ENCODE peak calls at places on chromosomes 7 and 10, in nine cellular contexts. N, B, I, X, L, T, Q, P and G are unnamed samples.

GRCh38 chr10:54094321-54094720 is 706.7 kb downstream of the PCDH15 start:
- DNase-seq in I (no peak), X (no peak), B (no peak), Q (no peak), N (no peak), T (no peak), L (no peak), P (no peak), G (no peak)

GRCh38 chr10:125026036-125026931 is 84.4 kb downstream of the ZRANB1 start:
- DNase-seq in X (no peak), Q (no peak), I (no peak), L (no peak), N (no peak), T (no peak), P (no peak), B (no peak), G (no peak)

GRCh38 chr7:1455241-1455939 is 3.9 kb downstream of the MICALL2 start:
- DNase-seq in T (peak), N (peak), Q (no peak), X (no peak), B (peak), P (no peak), I (peak), L (peak), G (no peak)

GRCh38 chr7:36600869-36601530 is 123.3 kb downstream of the AOAH start:
- DNase-seq in B (peak), L (no peak), Q (no peak), I (no peak), N (no peak), T (no peak), X (no peak), P (no peak), G (no peak)

GRCh38 chr10:113711142-113711541 is 31.4 kb downstream of the CASP7 start:
- DNase-seq in I (no peak), B (no peak), L (no peak), T (no peak), N (no peak), P (no peak), X (no peak), Q (no peak), G (no peak)

GRCh38 chr10:68247931-68248330 is 16.0 kb upstream of the ATOH7 start:
- DNase-seq in I (no peak), X (no peak), P (no peak), B (no peak), N (no peak), T (no peak), Q (no peak), L (no peak), G (no peak)

GRCh38 chr10:4214912-4215311 is 429.9 kb upstream of the KLF6 start:
- DNase-seq in B (no peak), X (no peak), P (no peak), L (no peak), N (no peak), T (no peak), Q (no peak), I (no peak), G (no peak)

GRCh38 chr7:151736403-151736909 is 140.5 kb downstream of the PRKAG2 start:
- DNase-seq in L (peak), B (peak), I (no peak), X (peak), P (no peak), N (no peak), Q (peak), T (peak), G (peak)

GRCh38 chr7:37052673-37053072 is 328.4 kb upstream of the AOAH start:
- DNase-seq in B (peak), I (peak), L (peak), Q (no peak), P (no peak), N (no peak), T (peak), X (no peak), G (peak)

GRCh38 chr7:116692599-116693308 is 20.8 kb downstream of the MET start:
- DNase-seq in L (no peak), B (no peak), T (no peak), N (no peak), P (no peak), I (no peak), X (no peak), Q (no peak), G (no peak)

GRCh38 chr10:132810141-132810806 is 24.3 kb upstream of the NKX6-2 start:
- DNase-seq in T (no peak), L (no peak), P (no peak), Q (no peak), N (peak), B (no peak), X (peak), I (no peak), G (no peak)

GRCh38 chr10:82796510-82796909 is 921.5 kb downstream of the NRG3 start:
- DNase-seq in Q (no peak), N (no peak), T (no peak), L (no peak), P (no peak), X (no peak), B (no peak), I (no peak), G (no peak)
- TF ChIP-seq CTCF in Q (peak), N (peak), T (no peak), L (peak), P (no peak), X (no peak), B (peak), I (peak), G (peak)

GRCh38 chr10:99854860-99855259 is 72.4 kb downstream of the ABCC2 start:
- DNase-seq in I (no peak), X (no peak), N (no peak), P (no peak), L (peak), T (no peak), B (no peak), Q (peak), G (peak)
- TF ChIP-seq CTCF in I (peak), X (no peak), N (no peak), P (no peak), L (no peak), T (peak), B (no peak), Q (peak), G (peak)

GRCh38 chr7:98252655-98253054 is 623 bp upstream of the TECPR1 start:
- DNase-seq in P (no peak), Q (no peak), L (no peak), B (no peak), T (no peak), X (no peak), I (no peak), N (no peak), G (no peak)

GRCh38 chr7:98251844-98252639 is at the start of gene TECPR1:
- DNase-seq in I (peak), B (peak), N (peak), X (peak), Q (peak), L (peak), P (peak), T (peak), G (peak)

GRCh38 chr7:98251251-98251843 is 685 bp downstream of the TECPR1 start:
- DNase-seq in Q (peak), T (peak), X (no peak), P (peak), L (no peak), B (no peak), I (no peak), N (peak), G (no peak)

GRCh38 chr7:98249106-98249505 is 2.9 kb downstream of the TECPR1 start:
- DNase-seq in N (no peak), L (peak), I (no peak), B (no peak), P (no peak), Q (no peak), X (no peak), T (no peak), G (no peak)

GRCh38 chr7:98250789-98251188 is 1.2 kb downstream of the TECPR1 start:
- DNase-seq in X (no peak), L (peak), I (no peak), T (peak), B (no peak), Q (no peak), P (peak), N (no peak), G (no peak)
- TF ChIP-seq CTCF in X (no peak), L (no peak), I (no peak), T (no peak), B (no peak), Q (no peak), P (no peak), N (no peak), G (no peak)

GRCh38 chr10:84248794-84249193 is 3.9 kb downstream of the RGR start:
- DNase-seq in T (no peak), P (no peak), I (no peak), N (no peak), Q (no peak), L (no peak), X (no peak), B (no peak), G (no peak)
- TF ChIP-seq CTCF in T (no peak), P (no peak), I (no peak), N (no peak), Q (no peak), L (no peak), X (no peak), B (no peak), G (no peak)

GRCh38 chr7:26090927-26091519 is 61.0 kb upstream of the NFE2L3 start:
- DNase-seq in X (no peak), T (no peak), L (no peak), P (no peak), B (no peak), N (no peak), I (no peak), Q (no peak), G (peak)

GRCh38 chr7:26093023-26093422 is 59.0 kb upstream of the NFE2L3 start:
- DNase-seq in P (no peak), Q (no peak), T (no peak), N (no peak), I (no peak), L (no peak), B (no peak), X (no peak), G (no peak)

GRCh38 chr7:26087321-26088091 is 64.5 kb upstream of the NFE2L3 start:
- DNase-seq in B (no peak), T (no peak), I (no peak), P (no peak), Q (no peak), N (no peak), L (no peak), X (no peak), G (no peak)

DNA sequence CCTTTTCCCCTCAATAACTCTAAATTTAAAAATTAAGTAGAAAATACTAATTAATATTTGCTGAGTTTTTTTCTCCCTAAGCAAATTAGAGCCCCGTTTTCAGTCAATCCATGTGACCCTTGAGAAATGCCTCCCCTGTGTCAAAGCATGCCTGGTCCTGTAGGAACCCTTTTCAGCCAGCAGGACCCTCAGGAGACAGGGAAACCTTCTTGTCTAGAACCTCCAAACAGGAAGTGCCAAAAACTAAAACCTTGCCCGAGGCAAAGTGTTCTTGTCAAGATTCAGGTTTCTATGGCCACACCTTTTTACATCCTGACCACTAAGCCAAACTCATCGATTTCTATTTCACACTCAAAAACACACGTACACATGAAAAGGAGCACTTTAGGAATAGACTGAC is 60.1 kb upstream of the NFE2L3 start:
- DNase-seq in B (no peak), L (peak), I (no peak), X (no peak), N (no peak), T (no peak), P (no peak), Q (no peak), G (no peak)
- TF ChIP-seq CTCF in B (no peak), L (peak), I (peak), X (no peak), N (no peak), T (no peak), P (no peak), Q (no peak), G (peak)

GRCh38 chr10:106789623-106790022 is 374.9 kb downstream of the SORCS1 start:
- DNase-seq in Q (no peak), B (no peak), T (no peak), P (no peak), X (no peak), N (no peak), I (no peak), L (no peak), G (no peak)

DNA sequence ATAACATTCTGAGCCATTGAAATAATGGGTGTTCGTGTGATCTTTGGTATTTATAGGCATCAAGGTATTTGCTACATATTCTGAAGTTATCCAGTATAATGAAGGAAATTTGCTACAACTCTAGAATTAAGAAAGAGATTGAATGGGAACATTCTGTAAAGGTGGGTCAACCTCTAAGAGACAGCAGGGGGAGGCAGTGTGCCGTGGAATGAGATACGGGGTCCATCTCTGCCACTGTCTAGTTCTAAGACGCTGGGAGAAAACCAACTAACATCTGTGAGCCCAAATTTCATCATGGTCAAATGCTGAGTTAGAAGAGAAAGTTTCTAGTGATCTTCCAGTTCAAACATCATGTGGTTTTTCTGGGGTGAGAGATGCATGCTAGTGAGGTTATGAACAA is 368.9 kb downstream of the SORCS1 start:
- DNase-seq in L (peak), I (peak), T (peak), B (peak), N (no peak), Q (peak), X (no peak), P (no peak), G (peak)
- TF ChIP-seq CTCF in L (peak), I (peak), T (peak), B (peak), N (no peak), Q (peak), X (no peak), P (no peak), G (peak)

GRCh38 chr10:76902949-76903348 is 734.7 kb downstream of the KCNMA1 start:
- DNase-seq in L (peak), X (no peak), T (peak), I (peak), N (no peak), B (peak), Q (no peak), P (no peak), G (peak)
- TF ChIP-seq CTCF in L (no peak), X (no peak), T (peak), I (peak), N (no peak), B (no peak), Q (peak), P (no peak), G (peak)

GRCh38 chr7:155071121-155071651 is 1.1 kb downstream of the HTR5A start:
- DNase-seq in L (no peak), I (no peak), B (no peak), N (no peak), Q (no peak), P (no peak), X (no peak), T (no peak), G (no peak)

GRCh38 chr7:155073922-155074321 is 3.8 kb downstream of the HTR5A start:
- DNase-seq in X (no peak), T (no peak), N (no peak), Q (no peak), I (no peak), B (no peak), L (no peak), P (no peak), G (no peak)

GRCh38 chr7:155071916-155072315 is 1.8 kb downstream of the HTR5A start:
- DNase-seq in T (no peak), X (no peak), P (no peak), L (no peak), N (no peak), B (no peak), I (no peak), Q (no peak), G (no peak)

GRCh38 chr7:155066417-155066950 is 3.6 kb upstream of the HTR5A start:
- DNase-seq in T (no peak), N (no peak), X (no peak), Q (peak), L (peak), B (peak), P (no peak), I (peak), G (no peak)

GRCh38 chr7:155069992-155070827 is at the start of gene HTR5A:
- DNase-seq in X (peak), B (peak), P (peak), Q (peak), I (peak), L (peak), T (peak), N (peak), G (peak)
- TF ChIP-seq CTCF in X (no peak), B (peak), P (no peak), Q (no peak), I (peak), L (no peak), T (no peak), N (no peak), G (no peak)